ENCODE peak calls at places on chromosome 3, in five cellular contexts. B, V, E, W and F are unnamed samples.

GRCh38 chr3:9934235-9934621 is 594 bp downstream of the CRELD1 start:
- DNase-seq in W (no peak), B (no peak), V (no peak), E (no peak), F (no peak)

GRCh38 chr3:126661965-126662364 is 7.0 kb upstream of the TXNRD3 start:
- DNase-seq in B (no peak), W (no peak), V (no peak), E (no peak), F (no peak)

GRCh38 chr3:42080452-42080872 is 10.7 kb upstream of the TRAK1 start:
- DNase-seq in E (no peak), W (no peak), V (no peak), B (no peak), F (peak; percentile 58)

GRCh38 chr3:128872282-128872681 is 7.1 kb upstream of the ACAD9 start:
- DNase-seq in V (no peak), W (no peak), B (no peak), E (no peak), F (no peak)

GRCh38 chr3:132016061-132017041 is 18.5 kb downstream of the CPNE4 start:
- DNase-seq in E (no peak), W (no peak), B (no peak), V (no peak), F (no peak)

GRCh38 chr3:149512073-149512782 is 37.7 kb downstream of the TM4SF4 start:
- DNase-seq in B (peak; percentile 39), E (no peak), V (peak; percentile 68), W (peak; percentile 79), F (peak; percentile 69)

GRCh38 chr3:20080956-20081554 is 40.8 kb downstream of the KAT2B start:
- DNase-seq in V (peak; percentile 84), E (no peak), B (peak; percentile 81), W (no peak), F (peak; percentile 63)

GRCh38 chr3:148937477-148937876 is 53.9 kb upstream of the GYG1 start:
- DNase-seq in V (no peak), W (no peak), B (no peak), E (no peak), F (no peak)

GRCh38 chr3:137803215-137803614 is 39.1 kb downstream of the SOX14 start:
- DNase-seq in B (no peak), W (no peak), E (no peak), V (no peak), F (no peak)

GRCh38 chr3:32837366-32837765 is 19.6 kb downstream of the TRIM71 start:
- DNase-seq in W (no peak), V (no peak), E (no peak), B (no peak), F (no peak)

GRCh38 chr3:194322701-194323174 is 28.4 kb downstream of the CPN2 start:
- DNase-seq in B (peak; percentile 48), E (peak; percentile 98), W (peak; percentile 27), V (no peak), F (no peak)

GRCh38 chr3:128190501-128190900 is 37.2 kb downstream of the EEFSEC start:
- DNase-seq in W (no peak), E (no peak), V (no peak), B (no peak), F (no peak)

GRCh38 chr3:70550723-70551319 is 238.4 kb upstream of the MDFIC2 start:
- DNase-seq in W (peak; percentile 57), B (peak; percentile 65), V (peak; percentile 60), E (no peak), F (peak; percentile 41)

GRCh38 chr3:126921425-126921824 is 61.5 kb upstream of the PLXNA1 start:
- DNase-seq in W (no peak), B (no peak), V (no peak), E (no peak), F (no peak)

GRCh38 chr3:59809750-59810444 is 760.1 kb upstream of the CFAP20DC start:
- DNase-seq in V (no peak), E (no peak), B (no peak), W (no peak), F (no peak)

GRCh38 chr3:55664387-55664786 is 177.3 kb upstream of the WNT5A start:
- DNase-seq in B (no peak), W (peak; percentile 52), V (no peak), E (no peak), F (no peak)

GRCh38 chr3:124083990-124084389 is 92.1 kb upstream of the ROPN1 start:
- DNase-seq in W (no peak), E (no peak), V (no peak), B (no peak), F (no peak)

GRCh38 chr3:139353920-139354556 is 10.2 kb downstream of the MRPS22 start:
- DNase-seq in W (no peak), B (no peak), E (no peak), V (no peak), F (no peak)

GRCh38 chr3:148789156-148789555 is 38.5 kb upstream of the CPB1 start:
- DNase-seq in E (no peak), B (no peak), W (no peak), V (no peak), F (no peak)

GRCh38 chr3:86793786-86794185 is 197.2 kb downstream of the VGLL3 start:
- DNase-seq in E (no peak), B (no peak), W (no peak), V (no peak), F (no peak)

GRCh38 chr3:46065294-46065705 is 38.0 kb upstream of the XCR1 start:
- DNase-seq in V (peak; percentile 81), B (peak; percentile 35), W (no peak), E (no peak), F (no peak)

GRCh38 chr3:155859859-155860258 is 5.6 kb upstream of the SLC33A1 start:
- DNase-seq in B (no peak), W (no peak), V (no peak), E (no peak), F (no peak)

GRCh38 chr3:12273045-12273695 is 15.7 kb upstream of the PPARG start:
- DNase-seq in V (no peak), E (no peak), W (no peak), B (no peak), F (no peak)

GRCh38 chr3:49100046-49100615 is 4.4 kb downstream of the QARS1 start:
- DNase-seq in V (no peak), B (no peak), E (no peak), W (no peak), F (no peak)

DNA sequence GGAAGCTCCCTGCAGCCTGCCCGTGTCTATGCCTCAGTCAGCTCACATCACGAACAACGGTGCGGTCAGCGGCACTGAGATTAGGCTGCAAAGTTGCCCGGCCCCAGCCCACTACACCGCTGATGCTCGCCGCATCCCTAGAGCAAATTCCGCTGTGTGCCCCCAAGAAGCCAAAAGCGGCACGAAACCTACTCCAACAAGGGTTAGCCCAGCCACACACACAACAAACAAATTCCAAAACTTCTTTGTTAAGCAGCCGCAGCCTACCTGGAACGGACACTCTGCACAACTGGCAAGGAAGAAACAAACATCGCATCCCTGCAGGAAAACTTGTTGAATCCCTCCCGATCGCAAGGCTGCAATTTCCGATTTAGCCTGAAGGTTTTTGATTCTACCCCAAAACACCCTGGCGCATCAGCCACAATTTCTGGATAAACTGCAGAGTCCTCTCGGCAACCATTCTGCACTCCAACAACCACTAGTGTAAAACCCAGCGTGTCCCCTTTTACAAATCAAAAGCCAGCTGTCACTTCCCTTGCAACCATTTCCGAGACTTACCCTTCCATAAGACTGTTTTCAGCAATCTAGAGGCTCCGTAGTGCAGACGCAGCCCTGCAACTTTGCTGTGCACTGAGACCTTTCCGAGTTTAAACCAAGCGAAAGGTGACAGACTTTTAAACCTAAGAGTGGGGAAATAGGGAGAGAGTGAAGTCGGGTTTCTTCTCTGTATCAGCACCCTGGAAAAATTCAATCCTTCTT is 425 bp downstream of the ROBO1 start:
- DNase-seq in E (no peak), B (no peak), V (no peak), W (peak; percentile 42), F (no peak)
- H3K27ac ChIP-seq in E (no peak overlapping the region), B (no peak overlapping the region), V (no peak overlapping the region), W (no peak overlapping the region), F (no peak overlapping the region)

GRCh38 chr3:44355634-44356033 is 17.1 kb downstream of the TCAIM start:
- DNase-seq in W (no peak), E (no peak), V (no peak), B (no peak), F (no peak)

GRCh38 chr3:44363591-44363990 is 25.0 kb downstream of the TCAIM start:
- DNase-seq in B (no peak), E (no peak), W (no peak), V (no peak), F (no peak)

GRCh38 chr3:44353355-44353924 is 14.9 kb downstream of the TCAIM start:
- DNase-seq in E (no peak), V (no peak), W (no peak), B (no peak), F (no peak)

DNA sequence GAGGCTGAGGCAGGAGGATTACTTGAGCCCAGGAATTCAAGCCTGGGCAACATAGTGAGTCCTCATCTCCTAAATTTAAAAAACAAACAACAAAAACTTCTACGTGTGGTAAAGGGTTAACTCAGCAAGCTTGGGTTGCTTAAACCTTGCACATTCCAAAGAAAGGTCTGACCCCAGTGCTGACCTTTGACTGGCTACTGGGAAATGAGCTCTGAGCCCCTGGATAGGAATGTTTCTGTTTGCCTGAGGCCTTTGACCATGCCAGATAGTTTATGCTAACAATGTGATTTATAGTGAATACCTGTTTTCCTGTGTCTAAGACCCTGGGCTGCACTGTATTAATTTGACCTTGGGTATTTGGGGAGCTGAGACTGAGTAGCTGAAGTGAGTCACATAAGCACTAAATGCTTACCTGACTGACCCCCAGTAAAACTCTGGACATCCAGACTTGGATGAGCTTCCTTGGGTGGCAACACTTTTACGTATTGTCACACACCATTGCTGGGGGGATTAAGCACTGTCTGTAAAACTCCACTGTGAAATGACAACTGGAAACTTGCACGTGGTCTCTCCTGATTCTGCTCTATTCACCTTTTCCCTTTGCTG is 20.7 kb downstream of the TCAIM start:
- DNase-seq in V (no peak), W (peak; percentile 43), B (no peak), E (no peak), F (no peak)
- H3K27ac ChIP-seq in V (no peak overlapping the region), W (no peak overlapping the region), B (no peak overlapping the region), E (peak overlapping the region; percentile 9), F (no peak overlapping the region)

DNA sequence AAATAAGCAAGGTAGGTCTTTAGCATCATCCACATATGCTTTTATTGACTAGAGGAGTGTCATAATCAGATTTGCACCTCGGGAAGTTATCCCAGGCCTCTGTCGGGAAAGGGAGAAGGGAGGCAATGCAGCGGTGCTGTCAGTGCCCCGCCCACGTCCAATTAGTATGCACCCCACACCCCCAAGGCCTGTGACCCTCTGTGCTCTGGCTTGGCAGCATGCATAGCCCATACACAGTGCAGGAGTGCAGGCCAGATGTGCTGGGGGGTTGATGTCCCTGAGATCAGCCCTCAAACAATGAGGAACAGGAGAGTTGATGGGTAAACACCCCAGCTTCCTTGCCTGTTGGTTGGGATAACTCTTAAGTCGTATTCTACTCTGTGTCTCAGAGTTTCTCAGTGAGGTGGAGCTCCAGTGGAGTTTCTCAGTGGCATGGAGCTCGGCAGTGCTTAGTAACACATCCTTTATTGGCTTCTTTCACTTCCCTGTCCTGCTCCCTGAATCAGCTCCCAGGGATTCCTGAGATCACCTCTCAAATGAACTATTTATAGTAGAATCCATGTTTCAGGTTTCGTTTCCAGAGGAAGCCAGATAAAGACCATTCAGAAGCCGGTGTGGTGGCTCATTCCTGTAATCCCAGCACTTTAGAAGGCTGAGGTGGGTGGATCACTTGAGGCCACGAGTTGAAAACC is 26.8 kb upstream of the NDUFB4 start:
- DNase-seq in E (no peak), W (no peak), B (no peak), V (no peak), F (no peak)
- H3K27ac ChIP-seq in E (no peak overlapping the region), W (no peak overlapping the region), B (no peak overlapping the region), V (no peak overlapping the region), F (no peak overlapping the region)

DNA sequence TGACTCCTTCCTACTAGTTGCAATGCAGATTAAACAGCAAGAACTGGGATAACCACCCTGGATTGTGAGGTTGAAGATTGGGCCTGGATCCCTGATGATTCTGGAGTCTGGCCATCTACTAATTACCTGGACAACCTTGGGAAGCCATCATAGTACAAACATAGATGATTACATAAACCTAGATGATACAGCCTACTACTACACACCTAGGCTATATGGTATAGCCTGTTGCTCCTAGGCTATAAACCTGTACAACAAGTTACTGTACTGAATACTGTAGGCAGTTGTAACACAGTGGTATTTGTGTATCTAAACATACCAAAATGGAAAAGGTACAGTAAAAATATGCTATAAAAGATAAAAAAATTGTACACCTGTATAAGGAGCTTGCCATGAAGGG is 48.0 kb downstream of the NSUN3 start:
- DNase-seq in E (no peak), B (no peak), V (no peak), W (no peak), F (no peak)
- H3K27ac ChIP-seq in E (no peak overlapping the region), B (no peak overlapping the region), V (no peak overlapping the region), W (no peak overlapping the region), F (no peak overlapping the region)